ENCODE peak calls at places on chromosomes 2 and 18, in eight cellular contexts. P is SJSA1, H is heart right ventricle, S is HCT116, C is A549, I is pancreas, A is stomach, K is spleen. Y is an unnamed sample.

GRCh38 chr18:3493501-3494244 is 43.7 kb downstream of the TGIF1 start:
- DNase-seq in I (no peak), P (no peak), K (no peak), S (no peak), H (no peak), A (no peak), C (no peak), Y (no peak)

GRCh38 chr2:50765146-50765545 is 266.8 kb downstream of the NRXN1 start:
- DNase-seq in I (no peak), H (no peak), A (no peak), P (no peak), S (no peak), C (no peak), K (no peak), Y (no peak)

GRCh38 chr2:104786204-104786603 is 67.7 kb upstream of the POU3F3 start:
- DNase-seq in S (no peak), C (no peak), A (no peak), I (no peak), K (no peak), H (no peak), P (no peak), Y (no peak)

GRCh38 chr2:136134126-136134525 is 16.2 kb upstream of the CXCR4 start:
- DNase-seq in A (no peak), H (no peak), P (no peak), C (no peak), S (no peak), I (no peak), K (no peak), Y (no peak)

GRCh38 chr2:179884193-179884592 is 22.8 kb upstream of the ZNF385B start:
- DNase-seq in K (peak; percentile 54), S (no peak), C (no peak), P (no peak), A (no peak), H (no peak), I (no peak), Y (no peak)

GRCh38 chr2:171316220-171316619 is 117.6 kb downstream of the METTL8 start:
- DNase-seq in C (no peak), A (no peak), K (no peak), S (no peak), I (no peak), P (no peak), H (no peak), Y (no peak)

GRCh38 chr2:235766206-235766794 is 272.5 kb downstream of the AGAP1 start:
- DNase-seq in S (peak; percentile 62), H (peak; percentile 83), A (peak; percentile 65), C (peak; percentile 81), K (no peak), P (peak; percentile 66), I (peak; percentile 59), Y (peak; percentile 67)

GRCh38 chr2:104952976-104953375 is 84.9 kb upstream of the MRPS9 start:
- DNase-seq in K (no peak), S (no peak), A (no peak), I (no peak), H (no peak), P (no peak), C (no peak), Y (no peak)

GRCh38 chr2:226701052-226701451 is 98.6 kb downstream of the IRS1 start:
- DNase-seq in K (no peak), C (no peak), I (no peak), A (no peak), S (no peak), H (no peak), P (peak; percentile 49), Y (no peak)

GRCh38 chr2:219251656-219252055 is 1.4 kb upstream of the TUBA4B start:
- DNase-seq in C (no peak), S (no peak), K (no peak), I (no peak), P (no peak), A (no peak), H (no peak), Y (no peak)

GRCh38 chr18:36711813-36712444 is 116.9 kb downstream of the TPGS2 start:
- DNase-seq in A (no peak), I (no peak), S (peak; percentile 35), P (peak; percentile 4), H (peak; percentile 64), C (peak; percentile 41), K (no peak), Y (no peak)

GRCh38 chr2:215941726-215942125 is 71.6 kb downstream of the MREG start:
- DNase-seq in I (no peak), K (no peak), P (no peak), H (no peak), C (no peak), S (no peak), A (no peak), Y (no peak)

GRCh38 chr2:102114851-102115497 is 27.6 kb upstream of the IL1R1 start:
- DNase-seq in I (no peak), S (no peak), A (no peak), P (peak; percentile 94), K (no peak), H (no peak), C (no peak), Y (no peak)

GRCh38 chr2:172052000-172052983 is 33.0 kb upstream of the DLX1 start:
- DNase-seq in K (no peak), S (no peak), H (no peak), P (no peak), C (no peak), I (no peak), A (no peak), Y (no peak)

GRCh38 chr2:8575011-8575750 is 106.7 kb upstream of the ID2 start:
- DNase-seq in P (no peak), K (peak; percentile 87), I (peak; percentile 22), S (no peak), A (peak; percentile 32), C (no peak), H (no peak), Y (peak; percentile 42)

GRCh38 chr2:196174424-196174823 is 3.0 kb upstream of the STK17B start:
- DNase-seq in A (no peak), P (no peak), I (no peak), K (no peak), H (no peak), S (no peak), C (no peak), Y (no peak)

GRCh38 chr2:1492696-1493095 is 79.4 kb downstream of the TPO start:
- DNase-seq in A (peak; percentile 17), C (no peak), S (no peak), H (no peak), P (no peak), K (peak; percentile 67), I (no peak), Y (no peak)

GRCh38 chr2:28390857-28391563 is 1.6 kb upstream of the FOSL2 start:
- DNase-seq in C (peak; percentile 92), K (peak; percentile 91), S (no peak), P (peak; percentile 95), I (peak; percentile 73), A (peak; percentile 81), H (peak; percentile 82), Y (peak; percentile 95)

GRCh38 chr18:55593888-55594287 is 5.9 kb upstream of the TCF4 start:
- DNase-seq in P (no peak), K (no peak), I (no peak), A (no peak), H (no peak), C (no peak), S (no peak), Y (no peak)

GRCh38 chr2:148667114-148667513 is 22.6 kb downstream of the EPC2 start:
- DNase-seq in I (no peak), A (no peak), S (no peak), K (no peak), C (no peak), P (no peak), H (no peak), Y (no peak)

GRCh38 chr2:48933824-48934223 is 178.3 kb upstream of the LHCGR start:
- DNase-seq in A (no peak), H (no peak), K (no peak), C (no peak), P (no peak), S (no peak), I (no peak), Y (no peak)

GRCh38 chr2:113273031-113273551 is 5.6 kb downstream of the PAX8 start:
- DNase-seq in K (no peak), P (peak; percentile 42), I (no peak), H (no peak), A (peak; percentile 33), C (peak; percentile 53), S (no peak), Y (no peak)

DNA sequence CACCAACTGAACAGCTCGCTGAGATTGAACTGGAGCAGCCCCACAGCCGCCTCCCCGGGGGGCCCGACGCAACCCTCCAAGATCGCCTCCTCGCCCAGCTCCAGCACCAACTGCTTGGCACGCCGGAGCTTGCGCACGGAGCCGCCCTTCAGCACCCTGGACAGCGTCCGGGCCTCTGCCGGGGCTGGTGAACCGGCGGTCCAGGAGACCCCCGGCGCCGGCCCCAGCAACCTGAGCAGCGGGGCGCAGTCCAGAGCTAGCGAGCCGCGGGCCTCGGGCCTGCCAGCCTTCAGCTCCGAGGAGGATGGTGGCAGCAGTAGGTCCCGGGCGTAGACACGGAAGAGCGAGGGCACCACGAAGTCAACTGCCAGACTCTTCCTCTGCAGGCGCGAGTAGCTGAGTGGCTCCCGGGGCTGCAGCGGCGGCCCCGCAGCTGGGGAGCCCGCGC is 1.2 kb downstream of the ALK start:
- DNase-seq in A (peak; percentile 45), S (no peak), K (peak; percentile 74), P (peak; percentile 26), H (peak; percentile 51), C (peak; percentile 27), I (peak; percentile 64), Y (peak; percentile 30)
- H3K4me3 ChIP-seq in A (peak overlapping the region; percentile 41), S (no peak overlapping the region), K (peak overlapping the region; percentile 26), P (no peak overlapping the region), H (peak overlapping the region; percentile 42), C (peak overlapping the region; percentile 47), I (peak overlapping the region; percentile 33), Y (no peak overlapping the region)

GRCh38 chr2:233450854-233451575 is 96.7 kb downstream of the DGKD start:
- DNase-seq in A (no peak), S (no peak), H (no peak), P (no peak), I (no peak), K (peak; percentile 62), C (no peak), Y (no peak)
- H3K27ac ChIP-seq in A (no peak overlapping the region), S (no peak overlapping the region), H (no peak overlapping the region), P (no peak overlapping the region), I (no peak overlapping the region), K (no peak overlapping the region), C (peak overlapping the region; percentile 93), Y (no peak overlapping the region)

DNA sequence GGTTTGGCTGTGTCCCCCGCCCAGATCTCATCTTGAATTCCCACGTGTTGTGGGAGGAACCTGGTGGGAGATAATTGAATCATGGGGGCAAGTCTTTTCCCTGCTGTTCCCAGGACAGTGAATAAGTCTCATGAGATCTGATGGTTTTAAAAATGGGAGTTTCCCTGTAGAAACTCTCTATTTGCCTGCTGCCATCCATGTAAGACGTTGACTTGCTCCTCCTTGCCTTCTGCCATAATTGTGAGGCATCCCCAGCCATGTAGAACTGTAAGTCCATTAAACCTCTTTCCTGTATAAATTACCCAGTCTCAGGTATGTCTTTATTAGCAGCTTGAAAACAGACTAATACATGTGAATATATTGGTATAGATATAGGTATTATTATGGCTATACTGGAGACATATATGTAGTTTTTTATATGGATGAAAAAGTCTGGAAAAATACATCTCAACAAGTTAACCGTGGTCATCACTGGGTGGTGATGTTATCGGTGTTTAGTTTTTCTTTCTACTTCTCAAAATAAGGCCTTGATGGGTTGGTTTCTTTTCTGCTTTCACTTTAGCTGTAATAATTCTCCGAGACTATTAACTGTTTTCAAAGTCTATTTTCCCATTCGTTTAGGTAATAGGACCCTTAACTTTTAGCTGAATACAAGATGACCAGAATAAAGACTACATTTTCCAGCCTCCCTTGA is 39.1 kb upstream of the NCOA1 start:
- DNase-seq in K (no peak), C (no peak), A (no peak), I (no peak), P (no peak), H (no peak), S (no peak), Y (no peak)
- H3K4me3 ChIP-seq in K (no peak overlapping the region), C (no peak overlapping the region), A (no peak overlapping the region), I (no peak overlapping the region), P (no peak overlapping the region), H (peak overlapping the region; percentile 19), S (no peak overlapping the region), Y (no peak overlapping the region)

GRCh38 chr2:201452856-201453643 is 1.5 kb downstream of the STRADB start:
- DNase-seq in K (no peak), P (no peak), C (no peak), I (no peak), S (no peak), A (no peak), H (no peak), Y (no peak)
- H3K27ac ChIP-seq in K (no peak overlapping the region), P (no peak overlapping the region), C (no peak overlapping the region), I (peak overlapping the region; percentile 92), S (no peak overlapping the region), A (no peak overlapping the region), H (no peak overlapping the region), Y (no peak overlapping the region)

Y was measured in ovary.